ENCODE peak calls at places on chromosomes 6 and 20, in six cellular contexts. B is GM23248; F is uterus; X is effector memory CD4-positive, alpha-beta T cell; V is A549; U is CD4-positive, alpha-beta memory T cell. A is an unnamed sample.

GRCh38 chr6:20709451-20709850 is 175.2 kb downstream of the CDKAL1 start:
- DNase-seq in B (no peak), V (no peak), F (no peak), X (no peak), U (no peak), A (no peak)

GRCh38 chr6:148557796-148558457 is 188.9 kb upstream of the UST start:
- DNase-seq in V (no peak), U (no peak), F (no peak), B (peak), X (no peak), A (no peak)

GRCh38 chr6:797479-798077 is 104.6 kb upstream of the EXOC2 start:
- DNase-seq in B (peak), X (no peak), U (peak), V (peak), F (no peak), A (no peak)

GRCh38 chr20:13929836-13930235 is 60.6 kb downstream of the SEL1L2 start:
- DNase-seq in X (no peak), U (no peak), F (no peak), B (no peak), V (no peak), A (no peak)

GRCh38 chr6:22146581-22147468 is 150.0 kb downstream of the PRL start:
- DNase-seq in X (no peak), V (no peak), F (no peak), U (no peak), B (peak), A (peak)

GRCh38 chr6:21263531-21264287 is 329.8 kb upstream of the SOX4 start:
- DNase-seq in F (no peak), X (no peak), U (no peak), B (no peak), V (no peak), A (peak)

GRCh38 chr6:41536884-41537347 is 9.3 kb upstream of the FOXP4 start:
- DNase-seq in X (no peak), U (no peak), V (no peak), F (no peak), B (no peak), A (no peak)

GRCh38 chr6:87737948-87738347 is 35.9 kb upstream of the AKIRIN2 start:
- DNase-seq in F (no peak), V (no peak), X (no peak), U (peak), B (no peak), A (no peak)

GRCh38 chr6:22135395-22135794 is 161.4 kb downstream of the PRL start:
- DNase-seq in U (no peak), F (no peak), V (no peak), X (no peak), B (no peak), A (no peak)

GRCh38 chr6:69584913-69585729 is 211.7 kb downstream of the LMBRD1 start:
- DNase-seq in F (peak), X (no peak), V (no peak), U (no peak), B (no peak), A (no peak)

GRCh38 chr20:25136643-25137559 is 55.0 kb upstream of the VSX1 start:
- DNase-seq in B (peak), U (no peak), F (no peak), X (no peak), V (peak), A (peak)

GRCh38 chr6:135163440-135163738 is 17.7 kb upstream of the MYB start:
- DNase-seq in U (peak), V (no peak), B (no peak), X (peak), F (no peak), A (no peak)

GRCh38 chr20:39342463-39342862 is 380.3 kb downstream of the DHX35 start:
- DNase-seq in V (no peak), F (no peak), B (no peak), X (no peak), U (no peak), A (no peak)

GRCh38 chr20:4508773-4509172 is 212.9 kb upstream of the PRND start:
- DNase-seq in U (no peak), B (no peak), V (no peak), F (no peak), X (no peak), A (no peak)

GRCh38 chr6:71394001-71394432 is 105.4 kb downstream of the OGFRL1 start:
- DNase-seq in F (no peak), X (no peak), B (peak), U (no peak), V (no peak), A (no peak)

GRCh38 chr6:136660727-136661126 is 110.5 kb upstream of the MAP7 start:
- DNase-seq in V (no peak), U (no peak), F (no peak), X (no peak), B (no peak), A (no peak)

GRCh38 chr6:43275782-43276179 is 22.3 kb upstream of the SLC22A7 start:
- DNase-seq in U (no peak), B (no peak), V (no peak), X (no peak), F (no peak), A (no peak)
- H3K4me3 ChIP-seq in U (peak), B (no peak), V (no peak), X (peak), F (peak), A (no peak)

GRCh38 chr20:32162367-32162766 is 45.2 kb downstream of the PLAGL2 start:
- DNase-seq in U (no peak), B (no peak), F (no peak), X (no peak), V (no peak), A (no peak)

GRCh38 chr20:32158943-32159660 is 48.4 kb downstream of the PLAGL2 start:
- DNase-seq in V (no peak), F (no peak), X (no peak), U (no peak), B (peak), A (no peak)

GRCh38 chr20:32159766-32160221 is 47.7 kb downstream of the PLAGL2 start:
- DNase-seq in X (no peak), V (no peak), F (no peak), B (no peak), U (no peak), A (no peak)

GRCh38 chr20:32158351-32158750 is 48.8 kb downstream of the TM9SF4 start:
- DNase-seq in V (no peak), U (no peak), X (no peak), F (no peak), B (no peak), A (no peak)

DNA sequence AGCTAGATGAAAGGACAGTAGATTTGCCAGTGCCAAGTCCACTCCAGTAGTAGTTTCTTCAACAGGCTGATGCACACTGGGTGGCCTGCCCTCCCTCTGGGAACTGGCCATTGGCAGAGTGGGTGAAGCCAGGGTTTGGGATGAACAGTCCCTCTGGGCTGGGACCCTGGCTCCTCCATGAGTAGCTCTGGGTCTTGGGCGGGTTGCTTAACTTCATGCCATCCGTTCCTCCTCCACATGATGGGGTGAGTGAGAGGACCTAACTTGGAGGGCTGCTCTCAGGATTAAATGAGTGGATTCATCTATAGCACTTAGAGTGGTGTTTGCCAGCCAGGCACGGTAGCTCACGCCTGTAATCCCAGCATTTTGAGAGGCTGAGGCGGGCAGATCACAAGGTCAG is 47.2 kb downstream of the PLAGL2 start:
- DNase-seq in V (no peak), F (no peak), U (no peak), X (no peak), B (no peak), A (no peak)
- H3K27ac ChIP-seq in V (no peak), F (no peak), U (no peak), X (no peak), B (no peak), A (no peak)

GRCh38 chr6:124199226-124199625 is 395.6 kb downstream of the NKAIN2 start:
- DNase-seq in V (no peak), B (no peak), X (no peak), F (no peak), U (no peak), A (no peak)

GRCh38 chr6:124200661-124201060 is 397.0 kb downstream of the NKAIN2 start:
- DNase-seq in X (no peak), V (no peak), U (no peak), B (no peak), F (no peak), A (no peak)

GRCh38 chr6:124203812-124204167 is 400.1 kb downstream of the NKAIN2 start:
- DNase-seq in F (no peak), U (no peak), B (no peak), V (no peak), X (no peak), A (no peak)

DNA sequence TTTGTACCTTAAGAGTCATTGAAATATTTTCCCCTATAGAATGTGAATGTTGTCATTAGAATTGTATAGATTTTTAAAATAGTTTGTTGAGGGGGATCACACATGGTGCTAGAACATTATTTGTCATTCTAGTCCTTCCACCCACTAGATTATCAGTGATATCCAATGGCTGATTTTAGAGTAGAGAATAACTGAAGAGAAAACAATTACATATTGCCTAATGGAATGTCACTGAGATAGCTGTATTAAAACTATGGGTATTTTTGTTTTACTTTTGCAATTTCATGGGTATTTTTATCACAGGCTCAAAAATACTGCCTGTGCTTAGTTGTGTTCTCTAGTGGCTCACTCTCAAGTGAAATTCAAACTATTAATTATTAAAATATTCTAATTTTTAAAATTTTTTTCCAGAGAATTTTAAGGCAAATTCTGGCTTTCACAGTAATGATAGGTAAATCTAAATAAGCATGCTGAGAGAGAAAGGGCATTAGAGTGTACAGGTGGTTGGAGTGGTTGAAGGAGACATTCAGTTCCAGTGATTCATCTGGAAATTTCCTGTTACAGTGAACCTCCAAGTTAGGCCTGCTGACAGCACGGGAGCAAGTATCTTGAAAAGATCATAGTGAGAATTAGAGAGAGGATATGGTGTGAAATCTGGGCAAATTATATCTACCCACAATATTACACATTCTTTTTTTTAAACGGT is 399.6 kb downstream of the NKAIN2 start:
- DNase-seq in B (no peak), V (no peak), X (no peak), U (no peak), F (no peak), A (no peak)
- H3K4me3 ChIP-seq in B (no peak), V (no peak), X (no peak), U (no peak), F (no peak), A (no peak)

GRCh38 chr6:25007269-25007699 is 71.5 kb upstream of the RIPOR2 start:
- DNase-seq in V (no peak), F (no peak), X (no peak), U (no peak), B (peak), A (no peak)

GRCh38 chr6:25006565-25007001 is 70.8 kb upstream of the RIPOR2 start:
- DNase-seq in B (peak), U (peak), V (no peak), F (peak), X (no peak), A (no peak)

GRCh38 chr6:25005010-25005409 is 69.2 kb upstream of the RIPOR2 start:
- DNase-seq in V (no peak), U (no peak), X (no peak), B (no peak), F (no peak), A (no peak)

GRCh38 chr6:25004357-25004756 is 68.6 kb upstream of the RIPOR2 start:
- DNase-seq in U (no peak), F (peak), X (no peak), B (no peak), V (no peak), A (no peak)

DNA sequence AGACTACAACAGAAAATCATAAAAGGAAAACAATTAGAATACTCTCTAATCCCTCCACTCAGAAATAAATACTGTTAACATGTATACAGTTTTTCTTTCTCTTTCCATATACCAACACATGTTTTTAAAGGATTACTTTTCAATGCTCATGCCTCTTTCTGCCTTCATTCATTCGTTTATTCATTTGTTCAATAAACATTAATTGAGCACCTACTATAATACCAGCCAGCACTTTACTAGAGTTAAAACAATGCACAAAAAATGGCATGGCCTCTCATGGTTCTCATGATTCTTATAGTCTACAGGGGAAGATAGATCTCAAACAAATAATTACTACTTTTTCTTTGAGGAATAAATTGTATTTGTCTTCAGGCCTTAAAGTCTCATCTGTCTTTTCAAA is 70.3 kb upstream of the RIPOR2 start:
- DNase-seq in B (no peak), V (no peak), F (no peak), X (no peak), U (no peak), A (no peak)
- H3K27ac ChIP-seq in B (peak), V (no peak), F (peak), X (peak), U (peak), A (no peak)